ENCODE peak calls at places on chromosomes 13 and 19, in four cellular contexts. K is kidney glomerular epithelial cell, C is Calu3, H is WTC11. W is an unnamed sample.

GRCh38 chr19:5575553-5575952 is 7.8 kb upstream of the TINCR start:
- DNase-seq in K (no peak), H (no peak), C (no peak), W (no peak)

GRCh38 chr19:15551183-15552004 is 43.1 kb downstream of the CYP4F22 start:
- DNase-seq in H (peak; percentile 95), K (no peak), C (peak; percentile 64), W (peak; percentile 80)

GRCh38 chr13:39370554-39370953 is 232.4 kb downstream of the LHFPL6 start:
- DNase-seq in K (no peak), H (no peak), C (no peak), W (no peak)

GRCh38 chr19:55460670-55461258 is 678 bp downstream of the ISOC2 start:
- DNase-seq in C (peak; percentile 66), K (no peak), H (peak; percentile 97), W (peak; percentile 59)

GRCh38 chr19:58182577-58182988 is 278 bp upstream of the ZNF274 start:
- DNase-seq in C (no peak), H (no peak), K (no peak), W (peak; percentile 95)

GRCh38 chr13:102402292-102402691 is 444 bp upstream of the FGF14 start:
- DNase-seq in C (no peak), K (no peak), H (peak; percentile 78), W (peak; percentile 61)

GRCh38 chr19:16778796-16779411 is 50.3 kb upstream of the SIN3B start:
- DNase-seq in C (peak; percentile 62), H (peak; percentile 82), K (peak; percentile 37), W (peak; percentile 66)

GRCh38 chr19:3053218-3053621 is 9.1 kb downstream of the TLE5 start:
- DNase-seq in K (no peak), H (no peak), C (no peak), W (no peak)

GRCh38 chr19:1503089-1503924 is 9.5 kb downstream of the ADAMTSL5 start:
- DNase-seq in K (no peak), C (peak; percentile 47), H (peak; percentile 82), W (peak; percentile 83)

GRCh38 chr19:32890326-32890725 is 20.8 kb upstream of the SLC7A9 start:
- DNase-seq in H (no peak), C (no peak), K (no peak), W (no peak)

GRCh38 chr13:46962286-46962941 is 65.6 kb upstream of the HTR2A start:
- DNase-seq in K (no peak), H (no peak), C (no peak), W (no peak)

GRCh38 chr13:76383671-76384461 is 502.3 kb downstream of the KCTD12 start:
- DNase-seq in C (no peak), H (no peak), K (peak; percentile 84), W (no peak)

GRCh38 chr13:80109313-80109712 is 231.6 kb downstream of the SPRY2 start:
- DNase-seq in H (no peak), C (no peak), K (no peak), W (no peak)

GRCh38 chr19:18999016-18999758 is 34.1 kb downstream of the SUGP2 start:
- DNase-seq in C (no peak), H (no peak), K (no peak), W (no peak)

GRCh38 chr19:46134527-46134926 is 10.0 kb upstream of the IGFL3 start:
- DNase-seq in C (no peak), K (no peak), H (no peak), W (no peak)

GRCh38 chr19:10836478-10837325 is 690 bp upstream of the TMED1 start:
- DNase-seq in H (peak; percentile 67), K (peak; percentile 95), C (peak; percentile 67), W (peak; percentile 91)

GRCh38 chr19:17847538-17848366 is at the start of gene JAK3:
- DNase-seq in K (no peak), H (peak; percentile 90), C (no peak), W (peak; percentile 96)

GRCh38 chr19:5023128-5023571 is 54.2 kb downstream of the KDM4B start:
- DNase-seq in H (no peak), K (no peak), C (no peak), W (no peak)

GRCh38 chr13:75566658-75567057 is 17.1 kb downstream of the UCHL3 start:
- DNase-seq in K (peak; percentile 38), C (no peak), H (no peak), W (no peak)

GRCh38 chr19:31553112-31553843 is 204.0 kb upstream of the TSHZ3 start:
- DNase-seq in K (no peak), H (no peak), C (no peak), W (no peak)

GRCh38 chr13:79684426-79684825 is 203.5 kb downstream of the NDFIP2 start:
- DNase-seq in K (no peak), C (no peak), H (no peak), W (no peak)

W was measured in activated CD4-positive, alpha-beta memory T cell treated with anti-CD3 and anti-CD28 coated beads for 36 hours.